ENCODE peak calls at places on chromosomes 11 and 22, in seven cellular contexts. H, A, C, X, J, P and F are unnamed samples.

GRCh38 chr22:36445158-36445668 is 36.2 kb downstream of the TXN2 start:
- DNase-seq in A (peak), X (no peak), H (no peak), C (no peak), J (no peak), P (no peak), F (no peak)

GRCh38 chr11:70016666-70017347 is 61.3 kb upstream of the ANO1 start:
- DNase-seq in H (no peak), J (no peak), P (no peak), X (no peak), A (no peak), C (no peak), F (no peak)

GRCh38 chr11:134124660-134125451 is 56.0 kb downstream of the JAM3 start:
- DNase-seq in H (no peak), J (peak), X (peak), P (peak), C (no peak), A (no peak), F (peak)

GRCh38 chr11:15276616-15277015 is 161.9 kb downstream of the INSC start:
- DNase-seq in H (no peak), P (peak), C (no peak), J (peak), A (peak), X (no peak), F (no peak)

GRCh38 chr11:37762079-37762478 is 1164.0 kb upstream of the RAG2 start:
- DNase-seq in P (no peak), J (no peak), X (no peak), C (no peak), H (no peak), A (no peak), F (no peak)

GRCh38 chr22:26479043-26479791 is 4.4 kb downstream of the HPS4 start:
- DNase-seq in P (no peak), J (no peak), H (no peak), A (peak), C (no peak), X (no peak), F (no peak)

GRCh38 chr11:61418136-61418535 is 11.6 kb downstream of the CPSF7 start:
- DNase-seq in A (no peak), X (no peak), H (no peak), C (no peak), J (no peak), P (no peak), F (no peak)

GRCh38 chr11:111463276-111463675 is 48.9 kb downstream of the BTG4 start:
- DNase-seq in H (no peak), P (no peak), C (no peak), A (no peak), J (no peak), X (no peak), F (no peak)

GRCh38 chr22:17999851-18000250 is 24.5 kb downstream of the MICAL3 start:
- DNase-seq in X (no peak), P (peak), H (no peak), A (no peak), J (no peak), C (no peak), F (no peak)

GRCh38 chr11:20025331-20025840 is 134.9 kb downstream of the DBX1 start:
- DNase-seq in A (no peak), X (no peak), J (peak), P (no peak), C (no peak), H (no peak), F (no peak)

GRCh38 chr22:39179841-39180335 is 27.4 kb upstream of the CBX7 start:
- DNase-seq in H (no peak), C (no peak), P (no peak), X (no peak), A (no peak), J (peak), F (peak)

GRCh38 chr11:33737362-33737821 is 1.2 kb upstream of the CD59 start:
- DNase-seq in H (no peak), A (no peak), P (no peak), J (no peak), X (no peak), C (no peak), F (no peak)

GRCh38 chr22:46849951-46850350 is 87.5 kb downstream of the TBC1D22A start:
- DNase-seq in P (no peak), X (no peak), H (no peak), A (no peak), C (no peak), J (no peak), F (no peak)

GRCh38 chr11:69010964-69011623 is 2.0 kb downstream of the MRGPRF start:
- DNase-seq in J (peak), H (peak), A (peak), P (peak), X (peak), C (no peak), F (peak)

GRCh38 chr11:103608566-103608965 is 427.9 kb upstream of the DDI1 start:
- DNase-seq in P (no peak), A (no peak), J (no peak), H (no peak), X (no peak), C (no peak), F (no peak)

GRCh38 chr11:64101461-64101860 is 64.5 kb downstream of the MACROD1 start:
- DNase-seq in H (no peak), A (no peak), P (no peak), C (no peak), X (no peak), J (no peak), F (no peak)

GRCh38 chr11:63845305-63845704 is 6.4 kb downstream of the MARK2 start:
- DNase-seq in X (no peak), P (no peak), C (no peak), A (no peak), J (peak), H (no peak), F (no peak)

GRCh38 chr11:93020248-93021088 is 51.0 kb downstream of the MTNR1B start:
- DNase-seq in P (no peak), J (peak), A (peak), C (no peak), X (no peak), H (no peak), F (no peak)

GRCh38 chr11:119169272-119169719 is 771 bp downstream of the NLRX1 start:
- DNase-seq in A (no peak), C (no peak), H (no peak), P (peak), X (peak), J (peak), F (peak)

GRCh38 chr11:119284344-119285157 is 32.4 kb downstream of the MCAM start:
- DNase-seq in C (peak), H (no peak), P (no peak), X (no peak), A (peak), J (peak), F (no peak)

GRCh38 chr11:130781906-130782305 is 134.4 kb downstream of the SNX19 start:
- DNase-seq in X (no peak), J (peak), A (peak), H (no peak), C (no peak), P (no peak), F (no peak)

GRCh38 chr11:125358254-125358840 is 137.7 kb downstream of the FEZ1 start:
- DNase-seq in P (no peak), X (no peak), C (no peak), A (no peak), H (no peak), J (no peak), F (no peak)

GRCh38 chr11:102798012-102798746 is at the start of gene MMP1:
- DNase-seq in H (no peak), P (no peak), X (no peak), C (no peak), J (no peak), A (peak), F (no peak)

GRCh38 chr11:8389034-8389996 is 125.6 kb upstream of the LMO1 start:
- DNase-seq in X (no peak), P (peak), C (no peak), H (no peak), J (no peak), A (no peak), F (no peak)

GRCh38 chr11:35066783-35067476 is 72.0 kb upstream of the CD44 start:
- DNase-seq in A (no peak), X (no peak), P (no peak), J (no peak), C (peak), H (no peak), F (no peak)

GRCh38 chr11:96424693-96425092 is 34.9 kb downstream of the JRKL start:
- DNase-seq in P (no peak), X (no peak), A (peak), C (no peak), H (no peak), J (peak), F (no peak)

GRCh38 chr11:746289-747175 is 732 bp upstream of the TALDO1 start:
- DNase-seq in C (no peak), X (no peak), A (peak), J (peak), H (no peak), P (peak), F (no peak)

GRCh38 chr11:111012497-111012896 is 233.0 kb upstream of the POU2AF2 start:
- DNase-seq in A (no peak), H (no peak), C (no peak), X (no peak), J (no peak), P (no peak), F (no peak)

GRCh38 chr11:134063991-134064747 is 4.7 kb upstream of the JAM3 start:
- DNase-seq in P (no peak), H (no peak), C (no peak), X (no peak), J (no peak), A (no peak), F (no peak)

GRCh38 chr11:108324587-108324986 is 101.7 kb downstream of the ATM start:
- DNase-seq in C (no peak), P (no peak), X (no peak), J (no peak), H (no peak), A (peak), F (no peak)

GRCh38 chr22:45876136-45877035 is 100.6 kb downstream of the WNT7B start:
- DNase-seq in P (no peak), X (peak), J (no peak), C (no peak), A (no peak), H (no peak), F (peak)

GRCh38 chr11:47847892-47848635 is at the start of gene NUP160:
- DNase-seq in C (peak), P (peak), X (peak), J (peak), A (peak), H (peak), F (peak)

GRCh38 chr22:48503035-48503625 is 1324.5 kb downstream of the BRD1 start:
- DNase-seq in P (no peak), J (no peak), C (no peak), X (peak), H (no peak), A (no peak), F (no peak)

GRCh38 chr22:46934746-46935491 is 172.5 kb downstream of the TBC1D22A start:
- DNase-seq in H (no peak), C (no peak), A (peak), X (no peak), P (peak), J (peak), F (no peak)

GRCh38 chr11:117468888-117469287 is 141.2 kb downstream of the CEP164 start:
- DNase-seq in X (no peak), C (no peak), P (no peak), H (no peak), J (peak), A (no peak), F (no peak)

GRCh38 chr11:18106688-18107087 is 806 bp upstream of the SAAL1 start:
- DNase-seq in A (no peak), J (no peak), P (no peak), X (no peak), C (no peak), H (no peak), F (no peak)

GRCh38 chr11:102530558-102530957 is at the start of gene MMP7:
- DNase-seq in J (peak), H (no peak), A (no peak), P (peak), X (no peak), C (no peak), F (no peak)

GRCh38 chr22:22728382-22728781 is 84.0 kb downstream of the GGTLC2 start:
- DNase-seq in J (no peak), A (no peak), C (no peak), P (no peak), X (no peak), H (no peak), F (no peak)

GRCh38 chr11:22778642-22779041 is 51.0 kb downstream of the SVIP start:
- DNase-seq in H (no peak), A (no peak), X (no peak), P (no peak), C (no peak), J (peak), F (no peak)

GRCh38 chr11:67120456-67120855 is 1.4 kb downstream of the KDM2A start:
- DNase-seq in P (no peak), H (no peak), A (no peak), C (no peak), X (no peak), J (no peak), F (no peak)
- H3K27ac ChIP-seq in P (peak), H (peak), A (peak), C (peak), X (peak), J (no peak), F (peak)

GRCh38 chr22:32588063-32588462 is 113.5 kb downstream of the FBXO7 start:
- DNase-seq in J (no peak), A (no peak), X (no peak), C (no peak), P (no peak), H (no peak), F (no peak)
- H3K27ac ChIP-seq in J (no peak), A (no peak), X (no peak), C (no peak), P (no peak), H (no peak), F (no peak)

GRCh38 chr11:128757886-128758612 is 64.2 kb downstream of the FLI1 start:
- DNase-seq in H (no peak), P (no peak), X (no peak), J (no peak), C (no peak), A (no peak), F (no peak)
- H3K27ac ChIP-seq in H (no peak), P (no peak), X (peak), J (no peak), C (no peak), A (no peak), F (no peak)

GRCh38 chr22:27668828-27669797 is 132.4 kb downstream of the MN1 start:
- DNase-seq in X (peak), P (peak), C (no peak), A (no peak), H (no peak), J (peak), F (no peak)

GRCh38 chr22:27663812-27664211 is 137.7 kb downstream of the MN1 start:
- DNase-seq in H (no peak), A (no peak), J (no peak), C (no peak), X (no peak), P (no peak), F (no peak)

GRCh38 chr22:27667121-27667843 is 134.3 kb downstream of the MN1 start:
- DNase-seq in P (peak), C (no peak), J (peak), A (no peak), X (no peak), H (no peak), F (no peak)

GRCh38 chr22:27663031-27663367 is 138.6 kb downstream of the MN1 start:
- DNase-seq in H (no peak), X (no peak), C (no peak), J (no peak), P (no peak), A (no peak), F (no peak)

GRCh38 chr22:27666272-27666997 is 135.1 kb downstream of the MN1 start:
- DNase-seq in C (no peak), P (no peak), J (no peak), H (no peak), A (no peak), X (no peak), F (no peak)
- H3K27ac ChIP-seq in C (no peak), P (no peak), J (no peak), H (no peak), A (no peak), X (no peak), F (no peak)

GRCh38 chr22:20393705-20394476 is at the start of gene ZNF74:
- DNase-seq in P (peak), A (peak), C (peak), X (peak), J (peak), H (peak), F (peak)

GRCh38 chr22:20391222-20391621 is 2.7 kb upstream of the ZNF74 start:
- DNase-seq in H (no peak), C (no peak), A (no peak), P (no peak), X (no peak), J (no peak), F (no peak)

GRCh38 chr22:20390394-20390907 is 3.5 kb upstream of the ZNF74 start:
- DNase-seq in P (no peak), C (no peak), H (no peak), J (no peak), A (no peak), X (no peak), F (no peak)

GRCh38 chr22:20395181-20395896 is 1.4 kb downstream of the ZNF74 start:
- DNase-seq in X (no peak), A (no peak), P (no peak), J (no peak), H (no peak), C (no peak), F (no peak)

DNA sequence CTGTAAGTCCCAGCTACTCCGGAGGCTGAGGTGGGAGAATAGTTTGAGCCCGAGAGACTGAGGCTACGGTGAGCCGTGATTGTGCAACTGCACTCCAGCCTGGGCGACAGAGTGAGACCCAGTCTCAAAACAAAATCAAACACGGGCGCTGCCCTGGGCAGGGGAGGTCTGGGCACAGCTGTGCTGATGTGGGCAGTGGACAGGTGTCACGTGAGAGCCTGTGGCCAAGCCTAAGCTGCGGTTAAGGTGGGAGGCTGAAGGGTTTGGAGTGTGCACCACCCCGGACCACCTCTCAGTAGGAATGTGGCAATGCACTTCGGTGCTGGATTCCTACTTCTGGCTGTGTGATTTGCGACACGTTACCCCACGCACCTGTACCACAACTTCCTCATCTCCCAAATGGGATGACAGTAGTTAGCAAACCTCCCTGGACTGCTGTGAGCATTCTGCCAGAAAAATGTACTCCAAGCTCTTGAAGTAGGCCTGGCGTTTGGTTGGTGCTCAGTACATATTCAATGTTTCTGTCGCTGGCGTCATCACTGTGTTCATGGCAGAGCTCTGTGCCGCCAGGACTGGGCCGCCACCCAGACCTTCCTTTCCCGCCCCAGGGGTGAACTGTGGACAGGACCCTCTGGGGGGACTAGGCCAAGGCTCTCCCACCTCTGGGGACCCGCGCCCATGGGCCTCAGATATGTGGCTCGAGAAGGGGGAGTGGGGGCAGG is 807 bp upstream of the ZNF74 start:
- DNase-seq in X (no peak), C (no peak), P (no peak), H (no peak), J (no peak), A (no peak), F (no peak)
- H3K27ac ChIP-seq in X (peak), C (peak), P (peak), H (peak), J (no peak), A (peak), F (peak)